ENCODE peak calls at places on chromosomes 3 and 15, in six cellular contexts. Y, P, C, N, A and D are unnamed samples.

GRCh38 chr15:29622637-29623036 is 199.6 kb downstream of the TJP1 start:
- DNase-seq in C (no peak), A (no peak), P (no peak), N (no peak), Y (no peak), D (no peak)

GRCh38 chr3:42906085-42906904 is at the start of gene ZNF662:
- DNase-seq in P (peak), N (no peak), C (peak), A (peak), Y (no peak), D (no peak)

GRCh38 chr15:72824112-72824511 is 40.6 kb upstream of the ADPGK start:
- DNase-seq in Y (no peak), C (no peak), P (no peak), A (no peak), N (no peak), D (no peak)

GRCh38 chr3:56930706-56931105 is 129.0 kb upstream of the ARHGEF3 start:
- DNase-seq in N (no peak), C (no peak), Y (no peak), A (no peak), P (peak), D (no peak)

GRCh38 chr15:30885814-30886213 is 17.9 kb upstream of the FAN1 start:
- DNase-seq in Y (no peak), N (no peak), C (no peak), A (no peak), P (peak), D (no peak)

GRCh38 chr3:30752961-30753360 is 141.5 kb downstream of the GADL1 start:
- DNase-seq in P (peak), A (no peak), Y (peak), N (no peak), C (no peak), D (no peak)

GRCh38 chr3:52848617-52849016 is 13.8 kb upstream of the MUSTN1 start:
- DNase-seq in A (no peak), P (peak), Y (no peak), N (no peak), C (peak), D (no peak)

GRCh38 chr3:169678122-169678521 is 14.6 kb upstream of the MECOM start:
- DNase-seq in Y (no peak), C (no peak), P (peak), N (no peak), A (no peak), D (no peak)

GRCh38 chr3:194705761-194706160 is 20.1 kb downstream of the FAM43A start:
- DNase-seq in P (no peak), N (no peak), A (no peak), Y (no peak), C (no peak), D (no peak)

GRCh38 chr3:184559336-184559735 is 2.2 kb upstream of the EPHB3 start:
- DNase-seq in P (no peak), Y (no peak), C (no peak), A (no peak), N (no peak), D (no peak)

GRCh38 chr3:46228259-46229222 is 13.7 kb upstream of the CCR3 start:
- DNase-seq in Y (no peak), P (peak), N (no peak), A (no peak), C (peak), D (no peak)

GRCh38 chr15:62248277-62248974 is 83.3 kb upstream of the C2CD4B start:
- DNase-seq in A (no peak), N (no peak), P (peak), Y (no peak), C (no peak), D (no peak)

GRCh38 chr3:34256021-34256420 is 457.6 kb downstream of the PDCD6IP start:
- DNase-seq in Y (no peak), N (no peak), A (no peak), P (no peak), C (no peak), D (no peak)

GRCh38 chr15:72222433-72222832 is 8.6 kb downstream of the PKM start:
- DNase-seq in A (no peak), Y (no peak), C (peak), N (no peak), P (peak), D (no peak)

GRCh38 chr3:111519193-111519592 is 22.8 kb upstream of the CD96 start:
- DNase-seq in A (no peak), P (no peak), C (no peak), N (no peak), Y (no peak), D (no peak)

GRCh38 chr3:133448478-133449122 is 48.7 kb downstream of the BFSP2 start:
- DNase-seq in P (no peak), A (no peak), C (no peak), Y (no peak), N (no peak), D (no peak)

GRCh38 chr15:78763111-78763795 is 48.0 kb downstream of the ADAMTS7 start:
- DNase-seq in Y (no peak), N (no peak), P (no peak), A (no peak), C (peak), D (no peak)

GRCh38 chr3:65561617-65562016 is 477.1 kb downstream of the MAGI1 start:
- DNase-seq in Y (no peak), A (no peak), P (no peak), C (no peak), N (no peak), D (no peak)

GRCh38 chr15:66587749-66588148 is 22.0 kb upstream of the LCTL start:
- DNase-seq in A (no peak), Y (no peak), P (no peak), N (no peak), C (no peak), D (no peak)